ENCODE peak calls at places on chromosomes 13 and 19, in four cellular contexts. B, J, L and S are unnamed samples.

GRCh38 chr13:30908416-30908980 is 2.4 kb downstream of the MEDAG start:
- DNase-seq in B (no peak), J (no peak), L (no peak), S (no peak)

GRCh38 chr19:13102666-13103584 is at the start of gene LYL1:
- DNase-seq in B (no peak), J (no peak), L (no peak), S (no peak)

GRCh38 chr19:38277549-38277948 is 13.2 kb downstream of the SPINT2 start:
- DNase-seq in B (no peak), J (no peak), L (no peak), S (no peak)

GRCh38 chr19:10565028-10565566 is 713 bp downstream of the KRI1 start:
- DNase-seq in B (no peak), J (peak; percentile 79), L (peak; percentile 43), S (peak; percentile 89)

GRCh38 chr13:21837841-21838551 is 167.1 kb downstream of the FGF9 start:
- DNase-seq in B (no peak), J (no peak), L (no peak), S (no peak)

GRCh38 chr19:31280266-31281006 is 68.8 kb downstream of the TSHZ3 start:
- DNase-seq in B (no peak), J (no peak), L (no peak), S (no peak)

GRCh38 chr13:39631307-39631706 is 24.2 kb upstream of the COG6 start:
- DNase-seq in B (no peak), J (no peak), L (no peak), S (no peak)

GRCh38 chr19:8826371-8826770 is 5.7 kb downstream of the ZNF558 start:
- DNase-seq in B (no peak), J (no peak), L (no peak), S (no peak)

GRCh38 chr13:47897411-47898050 is 103.5 kb downstream of the SUCLA2 start:
- DNase-seq in B (no peak), J (no peak), L (peak; percentile 59), S (no peak)

GRCh38 chr19:6489278-6490061 is 7.9 kb upstream of the DENND1C start:
- DNase-seq in B (peak; percentile 71), J (no peak), L (no peak), S (no peak)

GRCh38 chr19:38838208-38838985 is 6.8 kb upstream of the ECH1 start:
- DNase-seq in B (no peak), J (no peak), L (no peak), S (no peak)

GRCh38 chr19:14381689-14382474 is 638 bp downstream of the ADGRE5 start:
- DNase-seq in B (no peak), J (no peak), L (no peak), S (no peak)

GRCh38 chr13:43848250-43848649 is 31.3 kb downstream of the CCDC122 start:
- DNase-seq in B (no peak), J (no peak), L (no peak), S (no peak)

GRCh38 chr19:3710265-3710812 is 2.2 kb downstream of the TJP3 start:
- DNase-seq in B (no peak), J (no peak), L (peak; percentile 46), S (no peak)

GRCh38 chr13:30408319-30409101 is 13.8 kb upstream of the UBE2L5 start:
- DNase-seq in B (no peak), J (no peak), L (peak; percentile 90), S (no peak)

GRCh38 chr13:95553614-95554385 is 1.3 kb downstream of the CLDN10 start:
- DNase-seq in B (no peak), J (no peak), L (no peak), S (no peak)

GRCh38 chr13:32650705-32651311 is 64.6 kb downstream of the PDS5B start:
- DNase-seq in B (peak; percentile 30), J (peak; percentile 63), L (no peak), S (peak; percentile 43)

GRCh38 chr13:80131204-80131603 is 209.7 kb downstream of the SPRY2 start:
- DNase-seq in B (no peak), J (no peak), L (peak; percentile 84), S (peak; percentile 9)

GRCh38 chr13:24539500-24540165 is 27.1 kb upstream of the PARP4 start:
- DNase-seq in B (no peak), J (no peak), L (no peak), S (no peak)

GRCh38 chr13:40386586-40386985 is 279.9 kb downstream of the FOXO1 start:
- DNase-seq in B (no peak), J (no peak), L (no peak), S (peak; percentile 54)

GRCh38 chr19:5539431-5539833 is 28.3 kb downstream of the TINCR start:
- DNase-seq in B (no peak), J (no peak), L (peak; percentile 48), S (peak; percentile 21)

GRCh38 chr13:83008496-83008895 is 873.8 kb downstream of the SLITRK1 start:
- DNase-seq in B (no peak), J (no peak), L (no peak), S (no peak)

DNA sequence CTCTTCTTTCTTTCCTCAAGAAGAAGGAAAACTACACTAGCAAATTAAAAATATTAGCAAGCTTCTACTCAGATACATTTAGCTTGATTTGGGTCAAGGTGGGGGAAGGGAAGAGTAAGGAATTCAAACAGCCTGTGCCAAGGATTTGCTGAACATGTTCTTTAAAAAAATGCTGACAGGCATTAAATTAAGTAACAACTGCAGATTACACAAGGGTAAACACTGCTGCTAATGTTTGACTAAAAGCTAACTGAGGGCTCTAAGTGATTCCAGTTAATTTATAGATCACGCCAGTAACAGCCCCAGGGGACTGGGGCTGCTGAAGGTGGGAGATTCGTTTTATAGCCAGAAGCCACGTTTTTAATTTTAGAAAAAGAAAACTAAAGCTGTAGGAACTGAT is 321.7 kb downstream of the DLEU7 start:
- DNase-seq in B (no peak), J (no peak), L (no peak), S (no peak)
- H3K27ac ChIP-seq in B (no peak overlapping the region), J (no peak overlapping the region), L (no peak overlapping the region), S (peak overlapping the region; percentile 37)

DNA sequence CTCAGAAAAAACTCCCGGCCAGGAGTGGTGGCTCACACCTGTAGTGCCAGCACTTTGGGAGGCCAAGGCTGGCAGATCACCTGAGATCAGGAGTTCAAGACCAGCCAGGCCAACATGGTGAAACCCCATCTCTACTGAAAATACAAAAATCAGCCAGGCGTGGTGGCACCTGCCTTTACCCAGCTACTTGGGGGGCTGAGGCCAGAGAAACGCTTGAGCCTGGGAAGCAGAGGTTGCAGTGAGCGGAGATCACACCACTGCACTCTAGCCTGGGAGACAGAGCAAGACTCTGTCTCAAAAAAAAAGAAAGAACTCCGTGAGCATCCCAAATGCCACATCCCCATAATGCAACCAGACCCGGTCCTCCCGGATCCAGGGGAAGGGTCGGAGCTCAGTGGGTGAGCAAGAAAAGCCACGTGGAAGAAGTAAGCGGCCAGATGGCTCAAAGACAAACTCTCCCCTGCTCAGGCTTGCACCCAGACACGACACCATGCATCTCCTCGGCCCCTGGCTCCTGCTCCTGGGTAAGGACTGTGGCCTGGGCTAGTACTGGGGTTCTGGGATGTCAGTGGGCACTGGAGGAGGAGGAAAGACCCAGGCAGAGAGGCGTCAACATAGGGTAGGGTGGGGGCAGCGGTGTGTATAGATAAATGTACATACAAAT is 2.7 kb downstream of the CD22 start:
- DNase-seq in B (no peak), J (no peak), L (no peak), S (no peak)
- H3K4me3 ChIP-seq in B (peak overlapping the region; percentile 92), J (no peak overlapping the region), L (no peak overlapping the region), S (no peak overlapping the region)

GRCh38 chr19:1736280-1736679 is 17.0 kb upstream of the ONECUT3 start:
- DNase-seq in B (no peak), J (no peak), L (no peak), S (no peak)
- TF ChIP-seq CTCF in B (no peak), J (no peak), L (no peak), S (no peak)

DNA sequence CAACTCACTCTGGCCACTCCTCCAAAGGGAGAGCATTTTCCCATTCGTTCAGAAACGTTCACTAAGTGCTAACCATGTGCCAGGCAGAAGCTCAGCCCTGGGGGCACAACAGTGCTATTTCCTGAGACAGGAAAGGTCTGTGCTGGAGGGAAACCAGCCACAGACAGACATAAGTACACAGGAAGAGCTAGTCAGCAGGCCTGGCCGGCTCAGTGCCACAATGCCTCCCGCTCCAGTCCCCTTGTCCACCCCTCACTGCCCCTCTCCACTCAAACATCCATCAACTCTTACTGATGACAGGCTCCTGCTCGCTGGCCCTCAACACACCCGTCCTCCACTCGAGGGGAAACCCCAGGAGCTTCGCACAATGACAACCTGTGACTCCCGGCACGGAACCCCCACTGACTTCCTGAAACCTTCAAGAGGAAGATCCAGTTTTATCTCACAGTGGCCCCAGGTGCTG is 11.3 kb upstream of the PLA2G4C start:
- DNase-seq in B (peak; percentile 13), J (no peak), L (no peak), S (no peak)
- H3K27ac ChIP-seq in B (peak overlapping the region; percentile 49), J (no peak overlapping the region), L (peak overlapping the region; percentile 81), S (no peak overlapping the region)